ENCODE peak calls at places on chromosomes 11 and 22, in four cellular contexts. O, K, J and V are unnamed samples.
A peak's percentile ranks its signal among the peaks of the same experiment; 100 is the strongest.

GRCh38 chr22:45210174-45210573 is 30.5 kb downstream of the KIAA0930 start:
- DNase-seq in K (no peak), O (no peak), J (no peak), V (no peak)

GRCh38 chr11:8964324-8965320 is at the start of gene TMEM9B:
- DNase-seq in K (peak; percentile 58), J (peak; percentile 96), O (peak; percentile 35), V (peak; percentile 80)

GRCh38 chr22:46501701-46502100 is 35.7 kb downstream of the CELSR1 start:
- DNase-seq in O (no peak), K (no peak), J (peak; percentile 83), V (no peak)

GRCh38 chr11:14041040-14041439 is 78.5 kb downstream of the SPON1 start:
- DNase-seq in K (no peak), J (no peak), O (no peak), V (no peak)

GRCh38 chr11:1223346-1224108 is 661 bp downstream of the MUC5B start:
- DNase-seq in J (no peak), K (no peak), O (no peak), V (no peak)

GRCh38 chr22:50001388-50002231 is 11.0 kb downstream of the IL17REL start:
- DNase-seq in J (no peak), O (no peak), K (no peak), V (no peak)

GRCh38 chr11:2547806-2548205 is 103.0 kb downstream of the KCNQ1 start:
- DNase-seq in O (no peak), J (no peak), K (no peak), V (no peak)

GRCh38 chr11:63845911-63846310 is 7.0 kb downstream of the MARK2 start:
- DNase-seq in J (no peak), O (no peak), K (no peak), V (no peak)

GRCh38 chr11:9769621-9770020 is 105.7 kb downstream of the SWAP70 start:
- DNase-seq in J (no peak), O (no peak), K (no peak), V (no peak)

GRCh38 chr11:29255401-29255800 is 761.4 kb downstream of the KCNA4 start:
- DNase-seq in K (peak; percentile 53), O (no peak), J (no peak), V (no peak)

GRCh38 chr22:38187413-38188212 is 6.0 kb upstream of the PLA2G6 start:
- DNase-seq in K (no peak), J (no peak), O (no peak), V (no peak)

GRCh38 chr11:10900686-10901415 is 43.0 kb upstream of the ZBED5 start:
- DNase-seq in J (peak; percentile 25), O (no peak), K (no peak), V (no peak)

GRCh38 chr11:92628401-92629292 is 340.8 kb upstream of the MTNR1B start:
- DNase-seq in O (no peak), K (peak; percentile 92), J (peak; percentile 57), V (no peak)

GRCh38 chr11:81579339-81579738 is 1154.3 kb downstream of the FAM181B start:
- DNase-seq in K (no peak), O (no peak), J (no peak), V (no peak)

GRCh38 chr11:92846542-92847125 is 122.8 kb upstream of the MTNR1B start:
- DNase-seq in K (no peak), J (peak; percentile 71), O (no peak), V (no peak)

GRCh38 chr11:5204787-5205186 is 4.3 kb upstream of the OR51V1 start:
- DNase-seq in J (peak; percentile 73), K (no peak), O (no peak), V (no peak)

GRCh38 chr11:27040302-27041115 is at the start of gene BBOX1:
- DNase-seq in J (no peak), O (no peak), K (no peak), V (no peak)

GRCh38 chr11:61290905-61291690 is 4.0 kb downstream of the VWCE start:
- DNase-seq in K (no peak), J (no peak), O (no peak), V (no peak)